ENCODE peak calls at places on chromosomes 5 and 9, in eight cellular contexts. R is activated CD8-positive, alpha-beta memory T cell treated with anti-CD3 and anti-CD28 coated beads for 1 hour; P is activated T-cell treated with anti-CD3 and anti-CD28 coated beads, Interleukin-2, amount 50 U/mL, for 48 hours; O is coronary artery; F is fibroblast of the aortic adventitia; L is CD8-positive, alpha-beta T cell; I is stimulated activated naive CD8-positive, alpha-beta T cell treated with anti-CD3 and anti-CD28 coated beads, Interleukin-15, amount 100 ng/mL, for 72 hours; T is RCC 7860. C is an unnamed sample.
A peak's percentile ranks its signal among the peaks of the same experiment; 100 is the strongest.

GRCh38 chr5:74767579-74767913 is 497 bp downstream of the NSA2 start:
- DNase-seq in R (no peak), P (no peak), O (no peak), F (peak; percentile 50), L (no peak), I (peak; percentile 8), T (no peak), C (no peak)

GRCh38 chr9:92517046-92517445 is 18.7 kb downstream of the ECM2 start:
- DNase-seq in R (no peak), P (no peak), O (no peak), F (no peak), L (no peak), I (no peak), T (no peak), C (no peak)

GRCh38 chr9:116250881-116251280 is 97.3 kb downstream of the PAPPA start:
- DNase-seq in R (no peak), P (no peak), O (no peak), F (no peak), L (no peak), I (no peak), T (no peak), C (no peak)

GRCh38 chr5:141694479-141694878 is 12.4 kb upstream of the ARAP3 start:
- DNase-seq in R (no peak), P (no peak), O (no peak), F (no peak), L (no peak), I (no peak), T (no peak), C (no peak)

GRCh38 chr5:93586948-93587918 is 4.2 kb downstream of the NR2F1 start:
- DNase-seq in R (no peak), P (no peak), O (no peak), F (no peak), L (no peak), I (no peak), T (no peak), C (no peak)

GRCh38 chr9:37836386-37836785 is 35.8 kb downstream of the DCAF10 start:
- DNase-seq in R (no peak), P (peak; percentile 26), O (no peak), F (no peak), L (no peak), I (no peak), T (no peak), C (no peak)

GRCh38 chr9:20512106-20512505 is 110.2 kb downstream of the MLLT3 start:
- DNase-seq in R (no peak), P (no peak), O (no peak), F (peak; percentile 79), L (no peak), I (no peak), T (no peak), C (no peak)

GRCh38 chr5:54603372-54603771 is 85.8 kb downstream of the SNX18 start:
- DNase-seq in R (no peak), P (no peak), O (no peak), F (peak; percentile 94), L (no peak), I (no peak), T (no peak), C (no peak)

GRCh38 chr9:76654051-76654461 is 110.2 kb upstream of the PCA3 start:
- DNase-seq in R (no peak), P (no peak), O (no peak), F (peak; percentile 62), L (no peak), I (no peak), T (no peak), C (no peak)

GRCh38 chr5:66821626-66822429 is 225.6 kb downstream of the MAST4 start:
- DNase-seq in R (no peak), P (peak; percentile 51), O (no peak), F (no peak), L (no peak), I (peak; percentile 43), T (no peak), C (no peak)

GRCh38 chr9:134639994-134640393 is 1.6 kb upstream of the COL5A1 start:
- DNase-seq in R (no peak), P (no peak), O (no peak), F (no peak), L (no peak), I (no peak), T (no peak), C (no peak)

GRCh38 chr5:21802869-21803490 is 1050.2 kb downstream of the CDH12 start:
- DNase-seq in R (no peak), P (no peak), O (no peak), F (peak; percentile 40), L (no peak), I (no peak), T (peak; percentile 54), C (no peak)

GRCh38 chr5:16033196-16033925 is 146.2 kb downstream of the MARCHF11 start:
- DNase-seq in R (no peak), P (no peak), O (no peak), F (no peak), L (no peak), I (no peak), T (no peak), C (no peak)

GRCh38 chr5:172007153-172007794 is 836 bp upstream of the FBXW11 start:
- DNase-seq in R (no peak), P (no peak), O (no peak), F (peak; percentile 32), L (peak; percentile 3), I (no peak), T (peak; percentile 27), C (no peak)

GRCh38 chr5:139796061-139796806 is 626 bp downstream of the PSD2 start:
- DNase-seq in R (no peak), P (no peak), O (no peak), F (no peak), L (no peak), I (no peak), T (no peak), C (no peak)

GRCh38 chr5:116858705-116859333 is 284.2 kb upstream of the SEMA6A start:
- DNase-seq in R (no peak), P (no peak), O (no peak), F (no peak), L (no peak), I (no peak), T (no peak), C (no peak)

GRCh38 chr9:129412814-129413536 is 207.9 kb downstream of the C9orf50 start:
- DNase-seq in R (peak; percentile 25), P (peak; percentile 65), O (peak; percentile 90), F (peak; percentile 87), L (peak; percentile 42), I (no peak), T (peak; percentile 69), C (no peak)

GRCh38 chr9:36187414-36187813 is 3.3 kb upstream of the CLTA start:
- DNase-seq in R (no peak), P (no peak), O (no peak), F (peak; percentile 91), L (no peak), I (no peak), T (peak; percentile 91), C (no peak)

GRCh38 chr9:86940774-86941173 is 6.5 kb downstream of the GAS1 start:
- DNase-seq in R (no peak), P (no peak), O (no peak), F (no peak), L (no peak), I (no peak), T (no peak), C (no peak)

GRCh38 chr9:127344373-127344995 is 52.5 kb upstream of the SLC2A8 start:
- DNase-seq in R (no peak), P (no peak), O (no peak), F (no peak), L (no peak), I (no peak), T (no peak), C (no peak)

GRCh38 chr9:8437878-8438277 is 638.3 kb upstream of the DMAC1 start:
- DNase-seq in R (no peak), P (no peak), O (no peak), F (peak; percentile 67), L (no peak), I (no peak), T (peak; percentile 6), C (no peak)

GRCh38 chr9:94922098-94922607 is 195.7 kb downstream of the AOPEP start:
- DNase-seq in R (no peak), P (no peak), O (peak; percentile 92), F (peak; percentile 98), L (no peak), I (no peak), T (peak; percentile 96), C (no peak)

GRCh38 chr9:16825971-16826370 is 44.5 kb downstream of the BNC2 start:
- DNase-seq in R (no peak), P (no peak), O (no peak), F (peak; percentile 64), L (no peak), I (no peak), T (peak; percentile 45), C (no peak)

GRCh38 chr5:75616286-75616810 is 5.1 kb downstream of the ANKDD1B start:
- DNase-seq in R (no peak), P (no peak), O (no peak), F (peak; percentile 58), L (no peak), I (no peak), T (no peak), C (no peak)

GRCh38 chr9:123300554-123300953 is 32.2 kb upstream of the STRBP start:
- DNase-seq in R (no peak), P (no peak), O (no peak), F (no peak), L (no peak), I (no peak), T (no peak), C (no peak)

GRCh38 chr5:73376618-73377170 is 71.9 kb downstream of the FOXD1 start:
- DNase-seq in R (no peak), P (no peak), O (no peak), F (peak; percentile 67), L (no peak), I (no peak), T (peak; percentile 70), C (no peak)